ENCODE peak calls at places on chromosome 9, in six cellular contexts. N is keratinocyte; L is activated naive CD4-positive, alpha-beta T cell treated with anti-CD3 and anti-CD28 coated beads for 36 hours; E is KBM-7; W is stimulated activated CD8-positive, alpha-beta memory T cell treated with anti-CD3 and anti-CD28 coated beads, Interleukin-4, amount 100 ng/mL, for 1 hour; T is HS-5. P is an unnamed sample.

GRCh38 chr9:34520505-34521385 is 2.0 kb downstream of the ENHO start:
- DNase-seq in N (no peak), L (no peak), E (no peak), W (no peak), T (no peak), P (no peak)

GRCh38 chr9:109591691-109592090 is 93.6 kb upstream of the PTPN3 start:
- DNase-seq in N (no peak), L (no peak), E (no peak), W (no peak), T (no peak), P (no peak)

GRCh38 chr9:93677641-93678136 is 101.3 kb downstream of the PHF2 start:
- DNase-seq in N (no peak), L (no peak), E (no peak), W (no peak), T (no peak), P (no peak)

GRCh38 chr9:116907989-116908388 is 220.9 kb downstream of the TRIM32 start:
- DNase-seq in N (no peak), L (no peak), E (no peak), W (no peak), T (no peak), P (no peak)

GRCh38 chr9:81239388-81239787 is 450.0 kb downstream of the TLE1 start:
- DNase-seq in N (no peak), L (no peak), E (no peak), W (no peak), T (no peak), P (no peak)

GRCh38 chr9:133405508-133406009 is 12.3 kb downstream of the REXO4 start:
- DNase-seq in N (no peak), L (no peak), E (no peak), W (no peak), T (no peak), P (no peak)

GRCh38 chr9:99018653-99019052 is 74.9 kb downstream of the COL15A1 start:
- DNase-seq in N (no peak), L (no peak), E (no peak), W (no peak), T (no peak), P (no peak)

GRCh38 chr9:20570756-20571155 is 51.5 kb downstream of the MLLT3 start:
- DNase-seq in N (no peak), L (no peak), E (no peak), W (no peak), T (no peak), P (no peak)

GRCh38 chr9:134996591-134997530 is 79.1 kb upstream of the FCN1 start:
- DNase-seq in N (no peak), L (no peak), E (no peak), W (no peak), T (no peak), P (no peak)

GRCh38 chr9:95772320-95773060 is 103.0 kb upstream of the ERCC6L2 start:
- DNase-seq in N (no peak), L (no peak), E (peak; percentile 8), W (no peak), T (no peak), P (no peak)

GRCh38 chr9:119282476-119283117 is 86.6 kb downstream of the BRINP1 start:
- DNase-seq in N (no peak), L (no peak), E (no peak), W (no peak), T (no peak), P (no peak)

GRCh38 chr9:118674942-118675341 is 694.3 kb downstream of the BRINP1 start:
- DNase-seq in N (no peak), L (no peak), E (no peak), W (no peak), T (no peak), P (no peak)

GRCh38 chr9:23117621-23118020 is 671.0 kb downstream of the DMRTA1 start:
- DNase-seq in N (no peak), L (no peak), E (no peak), W (no peak), T (peak; percentile 73), P (no peak)

GRCh38 chr9:124869986-124870560 is 8.1 kb downstream of the ARPC5L start:
- DNase-seq in N (no peak), L (peak; percentile 98), E (peak; percentile 81), W (peak; percentile 66), T (no peak), P (peak; percentile 90)

GRCh38 chr9:137449931-137450537 is 8.9 kb upstream of the ENTPD8 start:
- DNase-seq in N (no peak), L (no peak), E (peak; percentile 51), W (no peak), T (no peak), P (no peak)

GRCh38 chr9:85001925-85002324 is 332.4 kb downstream of the NTRK2 start:
- DNase-seq in N (no peak), L (no peak), E (no peak), W (no peak), T (no peak), P (no peak)

GRCh38 chr9:14170973-14171596 is 142.9 kb downstream of the NFIB start:
- DNase-seq in N (peak; percentile 26), L (no peak), E (no peak), W (no peak), T (peak; percentile 37), P (no peak)

GRCh38 chr9:133505901-133506652 is 18.7 kb downstream of the MYMK start:
- DNase-seq in N (no peak), L (no peak), E (no peak), W (no peak), T (no peak), P (no peak)

GRCh38 chr9:37104183-37104889 is 16.0 kb upstream of the ZCCHC7 start:
- DNase-seq in N (peak; percentile 17), L (peak; percentile 53), E (no peak), W (no peak), T (peak; percentile 58), P (no peak)

GRCh38 chr9:89541798-89542197 is 43.9 kb upstream of the SEMA4D start:
- DNase-seq in N (no peak), L (no peak), E (no peak), W (no peak), T (no peak), P (peak; percentile 73)

GRCh38 chr9:129757045-129757444 is 4.2 kb upstream of the PTGES start:
- DNase-seq in N (no peak), L (no peak), E (peak; percentile 32), W (no peak), T (no peak), P (no peak)

GRCh38 chr9:95057121-95057520 is 260.4 kb downstream of the FANCC start:
- DNase-seq in N (no peak), L (no peak), E (no peak), W (no peak), T (no peak), P (no peak)

GRCh38 chr9:33249087-33249657 is 9.2 kb downstream of the SPINK4 start:
- DNase-seq in N (no peak), L (no peak), E (no peak), W (no peak), T (no peak), P (no peak)

GRCh38 chr9:6842584-6842947 is 84.8 kb downstream of the KDM4C start:
- DNase-seq in N (no peak), L (no peak), E (no peak), W (no peak), T (peak; percentile 19), P (no peak)

GRCh38 chr9:21677834-21678233 is 124.6 kb upstream of the MTAP start:
- DNase-seq in N (peak; percentile 98), L (no peak), E (no peak), W (no peak), T (peak; percentile 92), P (no peak)

GRCh38 chr9:97632406-97632991 is 669 bp downstream of the TSTD2 start:
- DNase-seq in N (peak; percentile 19), L (peak; percentile 39), E (no peak), W (no peak), T (peak; percentile 80), P (peak; percentile 88)

P was measured in Karpas-422.